ENCODE peak calls at places on chromosomes 12 and 14, in seven cellular contexts. I, Y, F, X, R, P and K are unnamed samples.

GRCh38 chr14:68282479-68283377 is 463.1 kb downstream of the RAD51B start:
- DNase-seq in I (no peak), Y (no peak), F (no peak), X (no peak), R (no peak), P (no peak), K (no peak)

GRCh38 chr12:6341439-6342139 is at the start of gene TNFRSF1A:
- DNase-seq in I (peak), Y (peak), F (no peak), X (peak), R (no peak), P (peak), K (peak)

GRCh38 chr12:661720-662486 is 1.3 kb downstream of the NINJ2 start:
- DNase-seq in I (no peak), Y (no peak), F (no peak), X (no peak), R (no peak), P (no peak), K (no peak)

GRCh38 chr12:94098466-94098865 is 49.9 kb upstream of the PLXNC1 start:
- DNase-seq in I (no peak), Y (peak), F (no peak), X (peak), R (no peak), P (no peak), K (peak)

GRCh38 chr12:1422604-1423315 is 171.6 kb downstream of the FBXL14 start:
- DNase-seq in I (no peak), Y (no peak), F (no peak), X (no peak), R (no peak), P (no peak), K (no peak)

GRCh38 chr14:58665773-58666500 is 28.2 kb downstream of the DACT1 start:
- DNase-seq in I (no peak), Y (no peak), F (no peak), X (no peak), R (no peak), P (no peak), K (no peak)

GRCh38 chr12:107503851-107504502 is 181.6 kb upstream of the PWP1 start:
- DNase-seq in I (no peak), Y (no peak), F (no peak), X (peak), R (no peak), P (no peak), K (no peak)

GRCh38 chr12:92605621-92606170 is 97.1 kb upstream of the PLEKHG7 start:
- DNase-seq in I (no peak), Y (no peak), F (no peak), X (peak), R (no peak), P (no peak), K (no peak)

DNA sequence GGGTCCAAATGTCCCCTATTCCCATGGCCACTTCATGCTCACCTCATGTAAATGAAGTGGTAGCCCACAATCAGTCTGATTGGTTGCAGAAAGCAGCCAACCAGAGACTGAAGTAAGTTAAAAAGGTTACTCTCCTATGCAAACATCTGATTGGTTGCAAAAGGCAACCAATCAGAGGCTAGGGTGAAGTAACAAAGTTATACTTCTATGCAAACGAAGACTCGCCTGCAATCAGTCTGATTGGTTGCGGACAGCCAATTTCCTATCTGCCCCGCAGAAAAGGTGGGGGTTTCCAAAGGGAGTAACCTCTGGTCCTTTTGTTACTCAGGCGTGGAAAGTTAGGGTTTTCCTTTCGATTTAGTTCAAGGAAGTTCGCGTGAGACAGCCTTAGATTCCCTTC is 208.1 kb upstream of the NEDD1 start:
- DNase-seq in I (no peak), Y (no peak), F (no peak), X (no peak), R (no peak), P (peak), K (no peak)
- H3K23ac ChIP-seq in I (no peak), Y (no peak), F (no peak), X (no peak), R (no peak), P (no peak), K (no peak)

GRCh38 chr12:109223868-109224267 is 85.2 kb downstream of the FOXN4 start:
- DNase-seq in I (no peak), Y (no peak), F (no peak), X (no peak), R (no peak), P (no peak), K (no peak)

GRCh38 chr12:109222062-109222461 is 87.0 kb downstream of the FOXN4 start:
- DNase-seq in I (no peak), Y (no peak), F (no peak), X (no peak), R (no peak), P (no peak), K (no peak)

GRCh38 chr12:109222496-109222895 is 86.6 kb downstream of the FOXN4 start:
- DNase-seq in I (no peak), Y (no peak), F (no peak), X (no peak), R (no peak), P (no peak), K (no peak)

GRCh38 chr12:109221277-109221931 is 87.7 kb downstream of the FOXN4 start:
- DNase-seq in I (no peak), Y (no peak), F (no peak), X (no peak), R (no peak), P (no peak), K (no peak)

DNA sequence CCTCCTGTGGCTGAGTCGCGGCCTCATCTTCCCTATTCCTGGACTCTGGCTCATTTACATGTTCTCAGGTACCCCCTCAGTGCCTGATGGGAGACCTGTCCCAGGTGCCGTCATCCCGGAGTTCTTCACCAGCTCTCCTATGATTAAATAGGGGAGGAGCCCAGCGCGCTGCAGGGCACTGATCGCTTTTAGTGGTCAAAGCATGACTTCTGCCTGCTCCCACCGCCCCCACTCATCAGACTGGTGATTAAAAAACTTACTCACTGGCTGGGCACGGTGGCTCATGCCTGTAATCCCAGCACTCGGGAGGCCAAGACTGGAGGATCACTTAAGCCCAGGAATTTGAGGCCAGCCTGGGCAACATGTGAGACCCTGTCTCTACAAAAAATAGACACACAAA is 85.9 kb downstream of the FOXN4 start:
- DNase-seq in I (no peak), Y (no peak), F (no peak), X (no peak), R (no peak), P (no peak), K (no peak)
- H3K23ac ChIP-seq in I (no peak), Y (no peak), F (no peak), X (no peak), R (no peak), P (no peak), K (no peak)

DNA sequence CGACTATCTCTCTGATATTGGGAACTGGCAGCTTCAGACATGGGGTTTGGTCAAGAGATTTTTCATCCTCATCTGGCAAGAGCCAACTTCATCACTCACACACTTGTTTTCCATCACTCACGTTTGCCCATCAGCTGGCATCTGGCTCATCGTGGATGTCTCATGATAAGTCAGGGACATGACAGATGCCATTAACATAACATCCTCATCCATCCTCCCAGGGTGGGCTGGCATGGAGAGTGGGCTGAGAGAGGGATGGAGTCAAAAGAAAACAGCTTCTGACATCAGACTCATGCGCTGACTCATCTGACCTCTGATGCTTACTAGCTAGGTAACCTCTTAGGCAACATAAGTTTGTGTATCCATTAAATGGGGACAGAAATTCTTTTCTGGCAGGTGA is 1.8 kb upstream of the VSX2 start:
- DNase-seq in I (no peak), Y (no peak), F (no peak), X (no peak), R (no peak), P (no peak), K (no peak)
- H3K23ac ChIP-seq in I (no peak), Y (no peak), F (no peak), X (no peak), R (no peak), P (no peak), K (no peak)

GRCh38 chr12:58895053-58895452 is 25.3 kb downstream of the LRIG3 start:
- DNase-seq in I (no peak), Y (no peak), F (no peak), X (no peak), R (no peak), P (no peak), K (peak)
- H3K23ac ChIP-seq in I (no peak), Y (no peak), F (no peak), X (no peak), R (no peak), P (no peak), K (no peak)

GRCh38 chr14:81277096-81277495 is 56.3 kb upstream of the GTF2A1 start:
- DNase-seq in I (no peak), Y (no peak), F (no peak), X (no peak), R (no peak), P (no peak), K (no peak)
- H3K23ac ChIP-seq in I (no peak), Y (no peak), F (no peak), X (no peak), R (no peak), P (no peak), K (no peak)

GRCh38 chr12:115190191-115190590 is 506.2 kb upstream of the TBX3 start:
- DNase-seq in I (no peak), Y (no peak), F (no peak), X (no peak), R (no peak), P (no peak), K (no peak)
- H3K23ac ChIP-seq in I (no peak), Y (no peak), F (no peak), X (no peak), R (no peak), P (no peak), K (no peak)

GRCh38 chr12:105672576-105672975 is 342.1 kb downstream of the C12orf75 start:
- DNase-seq in I (no peak), Y (no peak), F (no peak), X (no peak), R (no peak), P (no peak), K (peak)

GRCh38 chr12:105672171-105672570 is 341.7 kb downstream of the C12orf75 start:
- DNase-seq in I (no peak), Y (no peak), F (no peak), X (no peak), R (no peak), P (no peak), K (no peak)

GRCh38 chr12:105677672-105678071 is 347.2 kb downstream of the C12orf75 start:
- DNase-seq in I (no peak), Y (no peak), F (no peak), X (no peak), R (no peak), P (no peak), K (no peak)

GRCh38 chr12:105676694-105677093 is 346.2 kb downstream of the C12orf75 start:
- DNase-seq in I (no peak), Y (no peak), F (no peak), X (no peak), R (no peak), P (no peak), K (no peak)

GRCh38 chr12:105674871-105675699 is 344.6 kb downstream of the C12orf75 start:
- DNase-seq in I (no peak), Y (no peak), F (no peak), X (peak), R (no peak), P (no peak), K (peak)
- H3K23ac ChIP-seq in I (no peak), Y (no peak), F (no peak), X (no peak), R (no peak), P (no peak), K (no peak)

GRCh38 chr14:70473825-70474224 is 21.9 kb downstream of the ADAM21 start:
- DNase-seq in I (no peak), Y (no peak), F (no peak), X (no peak), R (no peak), P (no peak), K (no peak)

GRCh38 chr14:70468731-70469130 is 16.8 kb downstream of the ADAM21 start:
- DNase-seq in I (no peak), Y (no peak), F (no peak), X (no peak), R (no peak), P (no peak), K (no peak)

DNA sequence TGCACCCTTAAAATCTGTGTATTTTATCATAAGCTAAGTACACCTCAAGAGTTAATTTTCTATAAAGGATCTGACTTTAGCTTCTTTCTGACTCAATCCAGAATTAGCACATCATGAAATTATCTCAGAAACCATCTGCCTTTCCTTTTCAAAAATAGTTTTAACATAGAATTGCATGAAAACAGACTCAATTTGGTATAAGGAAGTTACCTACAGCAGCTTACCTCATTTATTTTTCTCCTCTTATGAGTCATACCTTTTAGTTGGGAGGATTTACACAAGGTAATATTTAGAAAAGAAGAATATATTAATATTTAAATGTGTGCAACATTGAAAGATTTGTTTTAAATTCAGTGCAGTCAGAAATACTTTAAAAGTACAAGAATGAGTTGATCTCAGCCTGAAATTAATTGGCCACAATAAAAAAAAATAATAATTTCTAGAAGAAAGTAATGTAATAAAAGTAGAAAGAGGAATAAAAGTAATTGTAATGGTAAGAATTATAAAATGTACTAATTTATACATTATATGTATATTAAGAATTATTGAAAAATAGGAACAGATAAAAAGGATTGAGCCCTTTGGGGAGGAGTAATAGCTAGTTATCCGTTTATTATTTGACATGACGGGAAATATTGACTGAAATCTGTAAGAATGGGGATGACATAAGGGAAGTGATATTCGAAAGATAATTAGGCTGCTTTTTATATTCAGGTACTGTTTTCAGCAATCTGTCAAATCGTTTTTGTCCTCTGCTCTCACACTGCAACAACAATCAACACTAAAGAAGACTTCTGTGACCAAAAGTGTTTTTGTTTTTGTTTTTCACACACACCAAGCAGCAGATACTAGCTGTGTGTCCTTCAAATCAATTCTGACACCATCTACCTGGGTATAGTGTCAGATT is 20.5 kb downstream of the ADAM21 start:
- DNase-seq in I (no peak), Y (no peak), F (no peak), X (no peak), R (no peak), P (no peak), K (no peak)
- H3K23ac ChIP-seq in I (no peak), Y (no peak), F (no peak), X (no peak), R (no peak), P (no peak), K (no peak)